ENCODE peak calls at places on chromosomes 13 and 19, in nine cellular contexts. M, I, V, N, L, W, Y, H and U are unnamed samples.

GRCh38 chr19:11102944-11103343 is 13.7 kb downstream of the LDLR start:
- DNase-seq in W (no peak), I (no peak), H (no peak), Y (no peak), V (no peak), N (no peak), L (no peak), M (no peak), U (no peak)

GRCh38 chr19:48991823-48992570 is 1.1 kb downstream of the GYS1 start:
- DNase-seq in Y (peak; percentile 68), W (no peak), L (no peak), V (no peak), I (peak; percentile 70), N (peak; percentile 92), M (no peak), H (no peak), U (no peak)

GRCh38 chr13:29270536-29271045 is 324.9 kb downstream of the SLC7A1 start:
- DNase-seq in W (no peak), M (no peak), Y (no peak), I (no peak), V (no peak), H (no peak), N (no peak), L (no peak), U (no peak)

GRCh38 chr19:7961930-7962626 is 18.6 kb upstream of the TIMM44 start:
- DNase-seq in Y (no peak), L (no peak), W (no peak), V (no peak), N (no peak), M (no peak), H (no peak), I (no peak), U (no peak)

GRCh38 chr19:55386515-55386947 is 799 bp downstream of the RPL28 start:
- DNase-seq in L (no peak), Y (no peak), N (no peak), W (no peak), H (no peak), V (no peak), M (no peak), I (no peak), U (no peak)

GRCh38 chr13:97275265-97275664 is 53.1 kb downstream of the MBNL2 start:
- DNase-seq in V (no peak), N (peak; percentile 43), H (no peak), Y (no peak), W (no peak), L (no peak), M (no peak), I (no peak), U (no peak)

GRCh38 chr13:81697826-81698225 is 1356.9 kb upstream of the SPRY2 start:
- DNase-seq in N (no peak), W (no peak), Y (no peak), M (no peak), I (no peak), H (no peak), V (no peak), L (no peak), U (no peak)

GRCh38 chr19:31110331-31110730 is 238.9 kb downstream of the TSHZ3 start:
- DNase-seq in V (no peak), Y (no peak), I (no peak), L (no peak), W (no peak), M (no peak), H (no peak), N (peak; percentile 68), U (no peak)

GRCh38 chr19:46586294-46586693 is 14.8 kb upstream of the CALM3 start:
- DNase-seq in V (no peak), L (no peak), Y (no peak), N (no peak), I (no peak), M (no peak), H (no peak), W (no peak), U (no peak)